ENCODE peak calls at places on chromosomes 5 and 9, in ten cellular contexts. S is kidney; B is body of pancreas; R is CD4-positive, CD25-positive, alpha-beta regulatory T cell; G is right atrium auricular region; M is mammary epithelial cell; O is endodermal cell; E is K562; P is CD4-positive, alpha-beta memory T cell; X is lower lobe of right lung. Z is an unnamed sample. For H3K4me1, the result is how much of the 10 kb centered on the place peaks cover.

GRCh38 chr5:133825631-133826289 is 142.7 kb downstream of the C5orf15 start:
- DNase-seq in S (peak), O (no peak), M (no peak), G (no peak), R (peak), B (no peak), X (no peak), E (no peak), P (peak), Z (peak)

GRCh38 chr5:90740244-90740799 is 181.7 kb downstream of the ADGRV1 start:
- DNase-seq in E (no peak), R (no peak), G (no peak), X (no peak), B (no peak), O (peak), M (no peak), P (no peak), S (no peak), Z (no peak)

GRCh38 chr9:80892703-80893102 is 796.6 kb downstream of the TLE1 start:
- DNase-seq in E (no peak), R (no peak), B (no peak), S (no peak), G (no peak), P (no peak), X (no peak), O (no peak), M (no peak), Z (no peak)

GRCh38 chr9:118829334-118829733 is 539.9 kb downstream of the BRINP1 start:
- DNase-seq in G (no peak), M (peak), R (no peak), B (no peak), S (no peak), O (no peak), X (no peak), E (no peak), P (no peak), Z (no peak)

GRCh38 chr9:98226968-98227367 is 28.5 kb downstream of the TBC1D2 start:
- DNase-seq in S (no peak), X (no peak), O (no peak), B (no peak), P (no peak), R (no peak), G (no peak), E (no peak), M (no peak), Z (no peak)

GRCh38 chr9:8437878-8438277 is 638.3 kb upstream of the DMAC1 start:
- DNase-seq in R (no peak), X (no peak), O (no peak), M (no peak), S (no peak), G (no peak), P (no peak), B (no peak), E (no peak), Z (no peak)

GRCh38 chr5:94793113-94793815 is 174.8 kb downstream of the SLF1 start:
- DNase-seq in E (no peak), X (no peak), P (peak), O (no peak), G (no peak), M (no peak), R (peak), S (no peak), B (no peak), Z (no peak)

GRCh38 chr5:54651482-54652076 is 134.0 kb downstream of the SNX18 start:
- DNase-seq in S (peak), B (peak), P (no peak), O (no peak), X (peak), M (peak), G (peak), R (no peak), E (no peak), Z (peak)

GRCh38 chr5:93189707-93190120 is 391.3 kb downstream of the NR2F1-AS1 start:
- DNase-seq in B (no peak), S (no peak), R (no peak), G (no peak), X (no peak), P (no peak), O (no peak), E (no peak), M (peak), Z (no peak)

GRCh38 chr9:116087751-116088194 is 65.8 kb upstream of the PAPPA start:
- DNase-seq in G (no peak), O (no peak), S (no peak), M (peak), R (no peak), X (no peak), P (no peak), B (no peak), E (no peak), Z (no peak)

GRCh38 chr5:157649091-157649490 is 3.1 kb downstream of the SOX30 start:
- DNase-seq in B (no peak), X (no peak), G (no peak), M (no peak), R (no peak), S (no peak), O (no peak), P (no peak), E (no peak), Z (no peak)

GRCh38 chr5:77367733-77368132 is 124.4 kb downstream of the WDR41 start:
- DNase-seq in O (no peak), P (no peak), E (no peak), M (peak), X (no peak), B (no peak), S (no peak), G (no peak), R (no peak), Z (peak)

GRCh38 chr9:38233343-38233742 is 159.2 kb upstream of the ALDH1B1 start:
- DNase-seq in P (no peak), G (no peak), S (no peak), E (no peak), O (no peak), M (no peak), X (no peak), R (no peak), B (no peak), Z (no peak)

GRCh38 chr9:34045903-34046302 is 2.8 kb downstream of the UBAP2 start:
- DNase-seq in E (no peak), R (no peak), P (no peak), M (no peak), G (no peak), X (no peak), O (no peak), S (no peak), B (no peak), Z (no peak)

GRCh38 chr9:97740848-97741821 is 44.0 kb upstream of the XPA start:
- DNase-seq in O (peak), R (peak), X (peak), G (peak), M (peak), S (peak), E (peak), B (peak), P (peak), Z (peak)

GRCh38 chr5:104061707-104062106 is 499.1 kb upstream of the NUDT12 start:
- DNase-seq in O (peak), B (no peak), M (no peak), S (peak), E (no peak), P (no peak), X (no peak), G (no peak), R (no peak), Z (no peak)

GRCh38 chr5:177426566-177427210 is at the start of gene GRK6:
- DNase-seq in S (peak), X (peak), M (peak), B (peak), R (peak), E (peak), G (no peak), P (peak), O (peak), Z (peak)

GRCh38 chr5:32156635-32157034 is 17.5 kb downstream of the GOLPH3 start:
- DNase-seq in X (no peak), E (no peak), R (no peak), S (no peak), B (no peak), M (no peak), P (no peak), G (no peak), O (peak), Z (no peak)

GRCh38 chr5:74155501-74155900 is 485.0 kb downstream of the ENC1 start:
- DNase-seq in S (no peak), G (no peak), X (no peak), E (no peak), M (no peak), O (no peak), P (no peak), R (no peak), B (no peak), Z (no peak)

GRCh38 chr5:133696782-133697507 is 84.6 kb upstream of the FSTL4 start:
- DNase-seq in B (no peak), S (no peak), E (no peak), X (no peak), M (no peak), R (no peak), P (no peak), O (peak), G (no peak), Z (no peak)

GRCh38 chr5:24094081-24094480 is 550.7 kb downstream of the CDH10 start:
- DNase-seq in B (no peak), S (no peak), G (no peak), M (no peak), E (no peak), X (no peak), P (no peak), R (no peak), O (no peak), Z (no peak)

GRCh38 chr5:135394095-135394494 is 4.9 kb downstream of the MACROH2A1 start:
- DNase-seq in X (no peak), O (no peak), E (peak), B (no peak), P (no peak), R (no peak), S (no peak), G (no peak), M (no peak), Z (no peak)

GRCh38 chr5:135393229-135393628 is 5.8 kb downstream of the MACROH2A1 start:
- DNase-seq in O (no peak), P (no peak), G (no peak), B (no peak), E (peak), X (no peak), S (no peak), M (no peak), R (no peak), Z (no peak)

GRCh38 chr5:135395451-135395850 is 3.6 kb downstream of the MACROH2A1 start:
- DNase-seq in P (no peak), G (no peak), S (no peak), M (no peak), B (no peak), R (no peak), X (no peak), O (no peak), E (peak), Z (no peak)

GRCh38 chr5:135392256-135392655 is 6.8 kb downstream of the MACROH2A1 start:
- DNase-seq in P (no peak), G (no peak), E (no peak), X (no peak), M (peak), O (no peak), B (no peak), S (no peak), R (no peak), Z (no peak)

DNA sequence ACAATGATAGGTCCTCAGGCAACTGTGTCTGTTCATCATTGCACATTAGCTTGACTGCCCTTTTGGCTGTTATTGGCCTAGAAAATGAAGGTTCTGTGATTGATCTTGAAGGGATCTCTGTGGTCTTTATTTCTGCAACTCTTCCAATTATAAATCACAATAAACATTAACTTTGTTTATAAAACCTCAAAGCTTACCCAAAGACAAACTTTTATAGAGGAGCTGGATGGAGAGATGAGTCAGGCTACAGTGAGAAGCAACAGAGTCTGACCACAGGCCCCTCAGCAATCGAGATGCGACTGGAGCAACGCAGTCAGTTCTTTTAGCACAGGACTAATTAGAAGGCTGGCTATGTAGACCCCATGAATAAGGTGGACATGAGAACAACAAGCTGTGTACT is 5.3 kb downstream of the MACROH2A1 start:
- DNase-seq in E (peak), G (no peak), X (no peak), M (no peak), O (no peak), S (no peak), B (no peak), R (no peak), P (no peak), Z (no peak)
- H3K27ac ChIP-seq in E (no peak), G (peak), X (peak), M (no peak), O (no peak), S (no peak), B (no peak), R (no peak), P (no peak), Z (peak)

GRCh38 chr9:79692857-79693571 is 121.2 kb downstream of the TLE4 start:
- DNase-seq in X (no peak), B (no peak), O (no peak), M (no peak), S (no peak), P (no peak), E (no peak), G (no peak), R (no peak), Z (no peak)
- H3K4me1 ChIP-seq in X (under half), B (under half), O (under half), M (under half), S (under half), P (under half), E (under half), G (under half), R (under half), Z (under half)

DNA sequence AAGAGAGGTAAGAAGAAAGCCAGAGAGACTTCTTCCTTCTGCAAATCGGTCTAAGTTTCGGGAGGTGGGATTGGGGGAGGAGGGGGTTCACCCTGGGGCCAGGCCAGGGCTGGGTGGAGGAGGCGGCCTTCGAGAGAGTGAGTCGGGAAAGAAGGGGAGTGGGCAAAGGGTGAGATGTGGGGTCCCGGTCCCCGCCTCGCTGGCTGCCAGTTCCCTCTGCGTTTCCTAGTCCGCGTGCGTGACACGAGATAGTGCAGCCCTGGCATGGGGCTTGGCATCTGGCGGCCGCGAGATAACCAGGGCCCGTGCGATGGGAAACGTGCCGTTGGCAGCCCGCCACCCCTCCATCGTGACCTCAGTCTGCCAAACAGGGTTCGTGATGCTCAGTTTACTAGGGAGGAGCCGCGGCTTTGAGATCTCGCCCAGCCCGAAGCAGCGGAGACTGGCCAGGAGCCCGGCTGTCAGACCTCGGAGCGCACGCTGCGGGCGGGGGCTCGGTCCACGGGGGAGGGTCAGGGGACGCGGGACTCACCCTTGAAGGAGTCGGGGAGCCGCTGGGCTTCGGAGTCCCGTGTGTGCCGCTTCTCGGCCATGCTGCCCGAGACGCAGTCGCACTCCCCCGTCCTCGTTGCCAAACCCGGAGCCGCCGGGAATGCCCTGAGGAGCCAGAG is at the start of gene STOM:
- DNase-seq in G (peak), X (peak), E (no peak), R (peak), O (no peak), P (peak), B (peak), M (peak), S (peak), Z (peak)
- H3K27ac ChIP-seq in G (peak), X (peak), E (peak), R (peak), O (no peak), P (peak), B (peak), M (peak), S (peak), Z (peak)

DNA sequence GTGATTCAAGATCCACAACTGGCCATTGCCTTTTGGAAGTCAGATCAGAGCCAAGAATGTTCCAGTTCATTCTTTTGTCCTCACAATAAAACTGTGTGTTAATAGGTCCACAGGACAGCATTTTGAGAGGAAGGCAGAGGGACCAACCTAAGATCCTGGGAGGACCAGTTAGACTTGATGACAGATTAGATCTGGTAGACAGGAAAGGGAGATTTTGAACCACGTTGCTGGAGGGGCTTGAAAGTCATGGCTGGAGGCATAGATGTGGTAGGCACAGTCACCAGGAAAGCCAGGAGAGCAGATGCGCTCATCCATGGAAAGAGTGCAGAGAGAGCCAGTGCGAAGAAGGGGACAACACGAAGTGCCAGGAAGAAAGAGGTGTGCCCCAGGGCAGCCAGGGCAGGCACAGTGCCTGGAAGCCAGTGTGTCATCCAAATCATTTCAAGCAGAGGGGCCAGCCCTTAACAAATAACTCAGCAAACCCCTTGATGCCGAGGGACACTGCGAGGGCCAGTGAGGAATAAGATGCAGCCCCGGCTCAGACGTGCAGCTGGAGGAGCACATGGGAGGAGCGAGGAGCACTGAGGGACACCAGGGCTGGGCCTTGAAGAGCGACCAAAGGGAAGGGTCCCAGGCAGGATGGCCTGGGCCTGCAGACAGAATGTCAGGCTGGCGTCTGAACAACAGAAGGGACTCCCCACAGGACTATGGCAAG is 12.8 kb upstream of the SLC2A8 start:
- DNase-seq in G (no peak), E (no peak), S (no peak), R (no peak), X (no peak), P (no peak), B (no peak), M (no peak), O (no peak), Z (no peak)
- H3K4me1 ChIP-seq in G (under half), E (under half), S (under half), R (under half), X (under half), P (under half), B (under half), M (under half), O (under half), Z (under half)

DNA sequence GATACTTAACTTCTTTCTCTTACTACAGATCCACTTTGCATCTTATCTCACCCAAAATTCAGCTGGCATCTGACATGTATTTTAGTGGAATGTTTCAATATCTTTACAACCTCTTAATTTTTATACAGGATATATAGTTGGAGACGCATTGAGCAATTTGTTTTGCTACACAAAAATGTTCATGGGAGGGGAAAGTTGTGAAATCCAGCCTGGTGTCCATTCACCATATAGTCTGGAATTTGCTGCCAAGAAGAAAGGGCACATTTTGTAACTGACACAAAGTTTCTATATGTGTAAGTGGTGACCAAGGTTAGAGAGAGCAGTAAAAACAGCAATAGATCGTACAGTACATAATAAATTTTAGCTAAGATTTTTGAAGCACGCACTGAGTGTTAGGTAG is 14.0 kb upstream of the CHD1 start:
- DNase-seq in R (no peak), B (no peak), O (no peak), E (no peak), S (no peak), M (no peak), P (no peak), G (no peak), X (no peak), Z (no peak)
- H3K27ac ChIP-seq in R (no peak), B (no peak), O (no peak), E (no peak), S (no peak), M (no peak), P (no peak), G (no peak), X (no peak), Z (no peak)

GRCh38 chr9:91037511-91038482 is 236.2 kb downstream of the SYK start:
- DNase-seq in O (no peak), X (peak), P (no peak), M (peak), G (peak), E (no peak), B (peak), S (peak), R (no peak), Z (peak)
- H3K4me1 ChIP-seq in O (under half), X (under half), P (under half), M (under half), G (under half), E (under half), B (under half), S (under half), R (under half), Z (under half)

DNA sequence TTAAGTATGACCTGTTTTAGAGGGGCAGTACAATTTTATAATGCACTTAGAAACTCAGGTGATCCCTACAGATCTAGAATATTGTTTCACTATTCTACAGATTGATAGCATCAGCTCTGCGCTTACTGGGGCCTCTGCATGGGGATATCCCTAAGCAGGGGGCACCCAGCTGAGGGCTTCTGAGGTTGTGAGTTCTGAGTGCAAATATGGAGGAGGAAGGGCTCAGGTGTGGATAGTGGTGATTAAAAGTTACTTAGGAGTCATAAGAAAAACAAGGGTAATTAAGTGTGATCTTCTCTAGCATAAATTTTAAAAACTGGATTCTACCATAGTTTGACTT is 274.4 kb downstream of the EFNA5 start:
- DNase-seq in S (no peak), O (no peak), P (no peak), X (no peak), R (no peak), B (no peak), G (no peak), M (no peak), E (no peak), Z (no peak)
- H3K27ac ChIP-seq in S (no peak), O (no peak), P (no peak), X (no peak), R (no peak), B (no peak), G (no peak), M (no peak), E (no peak), Z (no peak)

GRCh38 chr9:21557428-21557768 is 75.3 kb upstream of the IFNE start:
- DNase-seq in M (no peak), S (no peak), B (no peak), P (no peak), R (no peak), E (no peak), O (no peak), X (no peak), G (no peak), Z (no peak)
- H3K4me1 ChIP-seq in M (under half), S (under half), B (under half), P (under half), R (under half), E (under half), O (under half), X (under half), G (under half), Z (under half)

Z was measured in right cardiac atrium.